ENCODE peak calls at places on chromosomes 13 and 19, in ten cellular contexts. D is GM12865, W is GM23338, T is colonic mucosa, E is brain microvascular endothelial cell, Z is endodermal cell, B is BE2C, O is left ventricle myocardium inferior, K is MM.1S, L is neural progenitor cell. C is an unnamed sample.
A peak's percentile ranks its signal among the peaks of the same experiment; 100 is the strongest.

GRCh38 chr13:93413972-93414717 is 187.5 kb downstream of the GPC6 start:
- DNase-seq in O (no peak), L (no peak), T (no peak), Z (no peak), E (peak; percentile 8), B (no peak), W (peak; percentile 58), K (no peak), D (no peak), C (no peak)

GRCh38 chr19:48415395-48415794 is 21.9 kb downstream of the GRIN2D start:
- DNase-seq in B (peak; percentile 87), K (peak; percentile 81), O (peak; percentile 81), T (peak; percentile 95), L (peak; percentile 77), Z (peak; percentile 99), D (peak; percentile 86), E (peak; percentile 65), W (peak; percentile 99), C (peak; percentile 83)

GRCh38 chr19:3360494-3361383 is 5.6 kb upstream of the NFIC start:
- DNase-seq in K (no peak), Z (peak; percentile 63), D (peak; percentile 76), W (peak; percentile 57), O (peak; percentile 85), E (no peak), L (peak; percentile 45), T (peak; percentile 77), B (peak; percentile 70), C (peak; percentile 86)

GRCh38 chr19:4678881-4679379 is 8.8 kb upstream of the MYDGF start:
- DNase-seq in B (peak; percentile 68), W (peak; percentile 98), T (peak; percentile 31), K (no peak), E (peak; percentile 5), O (no peak), Z (peak; percentile 98), L (peak; percentile 82), D (peak; percentile 36), C (no peak)

GRCh38 chr13:69903081-69903480 is 204.5 kb upstream of the ATXN8OS start:
- DNase-seq in D (no peak), T (no peak), L (no peak), Z (no peak), O (no peak), K (no peak), B (no peak), W (no peak), E (no peak), C (no peak)

GRCh38 chr19:3075605-3076431 is 13.5 kb upstream of the TLE5 start:
- DNase-seq in T (peak; percentile 78), B (peak; percentile 73), O (peak; percentile 51), D (peak; percentile 66), L (peak; percentile 74), K (peak; percentile 43), E (no peak), Z (peak; percentile 91), W (peak; percentile 75), C (no peak)

GRCh38 chr19:35044317-35045117 is 3.0 kb downstream of the HPN start:
- DNase-seq in L (peak; percentile 60), E (no peak), W (peak; percentile 73), K (peak; percentile 36), Z (peak; percentile 93), D (peak; percentile 56), O (peak; percentile 63), B (peak; percentile 50), T (peak; percentile 68), C (peak; percentile 54)

GRCh38 chr13:25046985-25047660 is 48.8 kb upstream of the PABPC3 start:
- DNase-seq in K (no peak), T (no peak), B (no peak), Z (peak; percentile 91), O (no peak), D (no peak), E (peak; percentile 3), L (peak; percentile 83), W (peak; percentile 82), C (no peak)

DNA sequence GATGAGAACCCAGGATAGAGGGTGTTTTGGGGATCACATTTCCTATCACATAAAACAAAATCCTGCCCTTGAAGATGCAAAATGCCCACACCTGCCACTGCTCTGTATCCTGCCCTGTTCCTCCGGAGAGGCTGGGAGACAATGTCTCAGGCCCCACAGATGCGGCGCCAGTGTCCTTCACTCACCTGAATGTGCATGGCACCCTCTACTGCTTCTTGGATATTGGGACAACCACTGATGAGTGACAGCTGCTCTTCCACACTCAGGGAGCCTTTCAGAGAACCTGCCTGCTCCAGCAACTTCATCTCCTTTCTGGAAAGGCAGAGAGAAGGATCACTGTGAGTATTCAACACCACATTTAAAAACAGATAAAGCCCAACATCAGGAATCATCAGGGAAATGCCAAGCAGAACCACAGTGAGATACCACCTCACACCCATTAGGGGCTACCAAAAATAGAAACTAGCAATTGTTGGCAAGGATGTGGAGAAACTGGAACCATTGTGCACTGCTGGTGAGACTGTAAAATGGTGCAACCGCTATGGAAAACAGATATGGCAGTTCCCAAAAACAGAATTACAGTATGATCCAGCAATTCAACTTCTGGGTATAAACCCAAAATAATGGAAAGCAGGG is 36.4 kb downstream of the CRYL1 start:
- DNase-seq in O (no peak), E (peak; percentile 25), K (peak; percentile 61), Z (peak; percentile 47), B (no peak), T (no peak), D (no peak), W (no peak), L (no peak), C (peak; percentile 29)
- TF ChIP-seq CTCF in O (peak; percentile 38), E (peak; percentile 5), K (peak; percentile 68), Z (no peak), B (peak; percentile 7), T (no peak), D (no peak), W (peak; percentile 49), L (no peak), C (peak; percentile 23)

DNA sequence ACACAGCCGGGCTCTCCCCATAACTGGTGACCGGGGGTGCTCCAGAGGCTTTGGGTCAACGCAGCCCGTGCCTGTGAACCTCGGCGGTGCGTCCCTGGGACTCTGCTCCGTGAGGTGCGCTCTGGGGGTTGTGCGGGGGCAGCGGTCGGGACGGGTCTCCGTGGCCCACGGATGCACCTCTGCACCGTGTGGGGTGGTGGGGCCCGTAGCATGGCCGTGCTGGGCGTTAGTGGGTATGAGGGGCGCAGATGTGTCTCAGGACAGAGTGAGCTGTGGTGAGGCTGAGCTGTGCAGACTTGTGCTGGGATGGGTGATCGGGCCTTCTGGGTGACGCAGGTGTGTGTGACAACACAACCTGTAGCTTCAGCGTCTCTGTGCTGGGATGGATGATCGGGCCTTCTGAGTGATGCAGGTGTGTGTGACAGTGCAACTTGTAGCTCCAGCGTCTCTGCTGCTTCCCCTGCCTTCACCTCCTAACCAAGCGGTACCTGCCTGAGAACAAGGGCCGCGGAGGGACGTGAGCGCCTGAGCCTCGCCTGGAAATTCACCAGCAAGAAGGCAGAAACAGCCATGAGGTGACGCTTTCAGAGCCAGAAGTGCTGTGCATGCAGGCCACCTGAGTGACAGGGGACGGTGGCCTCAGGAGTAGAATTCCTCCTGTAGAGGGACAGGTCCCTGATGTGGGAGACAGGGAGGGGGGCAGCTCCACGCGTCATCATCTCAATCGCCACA is 599 bp downstream of the ZNF331 start:
- DNase-seq in Z (peak; percentile 56), B (no peak), W (peak; percentile 11), O (no peak), K (no peak), D (no peak), T (no peak), E (no peak), L (peak; percentile 11), C (no peak)
- H3K4me3 ChIP-seq in Z (peak overlapping the region; percentile 84), B (peak overlapping the region; percentile 72), W (peak overlapping the region; percentile 71), O (peak overlapping the region; percentile 77), K (no peak overlapping the region), D (peak overlapping the region; percentile 67), T (peak overlapping the region; percentile 65), E (peak overlapping the region; percentile 73), L (peak overlapping the region; percentile 68), C (peak overlapping the region; percentile 69)

DNA sequence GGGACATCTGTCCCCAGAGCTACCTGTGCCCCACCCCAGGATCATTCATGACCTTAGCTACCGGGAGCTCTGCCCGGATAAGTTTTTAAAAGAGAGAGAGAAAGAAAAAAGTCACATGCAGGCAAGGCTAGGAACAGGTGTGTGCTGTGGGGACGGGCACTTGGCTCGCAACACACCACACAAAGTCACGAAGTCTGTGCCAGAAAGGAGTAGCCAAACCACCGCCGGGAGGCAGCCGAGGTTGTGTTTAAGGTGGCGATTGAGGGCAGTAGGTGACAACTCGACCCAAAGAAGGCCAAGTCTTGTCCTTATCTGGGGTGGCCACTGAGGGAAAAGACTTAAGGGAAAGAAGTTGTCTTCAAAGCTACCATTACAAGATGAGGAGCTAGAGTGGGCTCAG is 4.6 kb upstream of the TSHZ3 start:
- DNase-seq in D (no peak), O (no peak), B (no peak), T (no peak), E (no peak), K (no peak), W (peak; percentile 66), L (peak; percentile 56), Z (peak; percentile 86), C (no peak)
- TF ChIP-seq CTCF in D (no peak), O (no peak), B (no peak), T (no peak), E (no peak), K (no peak), W (peak; percentile 57), L (peak; percentile 38), Z (peak; percentile 61), C (no peak)

DNA sequence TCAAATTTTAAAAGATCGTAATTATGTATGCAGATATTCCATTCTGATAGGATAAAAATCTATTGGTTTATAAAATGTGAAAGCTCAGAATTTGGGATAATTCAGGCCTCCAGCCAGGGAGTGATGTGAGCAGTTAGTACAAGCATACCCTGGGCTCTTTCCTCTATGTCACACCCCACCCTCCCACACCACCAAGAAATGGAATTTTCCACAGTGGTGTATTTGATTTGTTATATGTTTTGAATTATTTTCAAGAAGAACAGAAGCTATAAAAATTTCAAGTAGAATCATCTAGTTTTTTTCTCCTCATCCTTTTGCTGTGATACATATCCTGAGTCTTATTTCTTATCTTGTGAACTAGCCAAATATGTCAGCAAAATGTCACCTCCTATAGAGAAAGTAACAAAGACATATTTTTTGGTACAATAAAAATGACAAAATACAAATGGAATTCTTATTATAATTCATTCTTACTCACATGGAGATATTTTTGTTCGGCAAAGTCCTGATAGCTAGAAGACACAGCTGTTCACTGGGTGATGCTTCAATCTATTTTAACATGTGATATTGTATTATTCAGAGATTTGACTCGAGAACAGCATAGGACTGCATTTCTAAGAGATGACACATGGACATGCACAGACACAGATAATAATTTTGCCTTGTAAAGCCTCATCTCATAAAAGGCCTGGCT is 61.2 kb upstream of the FRY start:
- DNase-seq in K (no peak), D (no peak), Z (no peak), B (no peak), O (no peak), W (no peak), L (no peak), T (no peak), E (peak; percentile 88), C (no peak)
- H3K4me3 ChIP-seq in K (no peak overlapping the region), D (no peak overlapping the region), Z (no peak overlapping the region), B (no peak overlapping the region), O (no peak overlapping the region), W (no peak overlapping the region), L (no peak overlapping the region), T (no peak overlapping the region), E (no peak overlapping the region), C (no peak overlapping the region)